ENCODE peak calls at places on chromosomes 4 and X, in seven cellular contexts. G is activated CD8-positive, alpha-beta memory T cell treated with anti-CD3 and anti-CD28 coated beads for 48 hours; I is A673; E is NCI-H460; O is Kasumi-1; A is Caki2; D is stimulated activated CD8-positive, alpha-beta memory T cell treated with anti-CD3 and anti-CD28 coated beads, Interleukin-7, amount 100 ng/mL, for 1 hour. V is an unnamed sample.

GRCh38 chrX:136525738-136526606 is 6.0 kb upstream of the VGLL1 start:
- DNase-seq in G (no peak), I (peak), D (no peak), E (no peak), A (peak), O (peak), V (no peak)

GRCh38 chr4:3313556-3314228 is 20.9 kb downstream of the RGS12 start:
- DNase-seq in D (no peak), O (no peak), I (no peak), G (no peak), E (no peak), A (no peak), V (no peak)

GRCh38 chrX:53261573-53261972 is 19.8 kb downstream of the IQSEC2 start:
- DNase-seq in E (no peak), O (peak), D (no peak), A (no peak), I (no peak), G (no peak), V (no peak)

GRCh38 chrX:144259054-144259453 is 375.2 kb downstream of the UBE2NL start:
- DNase-seq in I (no peak), G (no peak), O (no peak), D (no peak), A (no peak), E (no peak), V (no peak)

GRCh38 chrX:10769696-10770619 is 149.6 kb upstream of the MID1 start:
- DNase-seq in A (peak), E (peak), D (no peak), G (no peak), I (peak), O (no peak), V (peak)

GRCh38 chrX:150365051-150365952 is 2.2 kb downstream of the MAMLD1 start:
- DNase-seq in G (no peak), A (peak), D (peak), I (peak), E (peak), O (peak), V (peak)

GRCh38 chrX:12304261-12304660 is 166.0 kb downstream of the FRMPD4 start:
- DNase-seq in O (no peak), I (peak), A (no peak), G (no peak), D (no peak), E (peak), V (peak)

GRCh38 chr4:110837896-110838450 is 215.1 kb upstream of the PITX2 start:
- DNase-seq in E (no peak), G (no peak), O (no peak), D (no peak), I (no peak), A (no peak), V (peak)

GRCh38 chr4:15011166-15011565 is 8.9 kb downstream of the CPEB2 start:
- DNase-seq in D (no peak), A (no peak), E (no peak), G (no peak), O (no peak), I (no peak), V (no peak)

GRCh38 chrX:85941275-85941674 is 106.1 kb downstream of the CHM start:
- DNase-seq in A (no peak), D (no peak), E (no peak), G (no peak), I (no peak), O (no peak), V (no peak)

GRCh38 chr4:68724922-68725321 is 54.5 kb upstream of the UGT2B15 start:
- DNase-seq in E (no peak), O (no peak), G (no peak), A (no peak), I (no peak), D (no peak), V (no peak)

GRCh38 chr4:151659631-151660030 is 101.2 kb downstream of the GATB start:
- DNase-seq in A (no peak), D (no peak), E (no peak), O (no peak), I (no peak), G (no peak), V (no peak)

GRCh38 chr4:102525099-102525498 is 23.9 kb downstream of the NFKB1 start:
- DNase-seq in D (no peak), A (no peak), O (peak), E (no peak), G (no peak), I (no peak), V (no peak)

GRCh38 chr4:35963383-35963782 is 280.9 kb downstream of the ARAP2 start:
- DNase-seq in O (no peak), G (no peak), A (no peak), I (no peak), D (no peak), E (no peak), V (no peak)

GRCh38 chr4:76200771-76201224 is 12.8 kb downstream of the SCARB2 start:
- DNase-seq in I (no peak), E (no peak), A (no peak), D (no peak), O (peak), G (no peak), V (no peak)

GRCh38 chrX:140712413-140713173 is 3.0 kb downstream of the LINC00632 start:
- DNase-seq in E (peak), A (peak), O (peak), G (no peak), I (peak), D (peak), V (peak)

GRCh38 chr4:28436191-28437080 is 1575.8 kb downstream of the STIM2 start:
- DNase-seq in O (no peak), D (no peak), G (no peak), I (no peak), A (no peak), E (no peak), V (no peak)

GRCh38 chr4:99822734-99823133 is 6.1 kb downstream of the DAPP1 start:
- DNase-seq in D (no peak), I (no peak), E (no peak), A (no peak), G (no peak), O (no peak), V (no peak)

GRCh38 chrX:12494400-12495138 is 296.6 kb upstream of the PRPS2 start:
- DNase-seq in E (no peak), I (no peak), D (no peak), G (no peak), A (no peak), O (no peak), V (no peak)

GRCh38 chr4:70008771-70009170 is 13.0 kb downstream of the STATH start:
- DNase-seq in I (no peak), G (no peak), E (no peak), O (no peak), D (no peak), A (no peak), V (no peak)

GRCh38 chr4:52059372-52059771 is 8.3 kb downstream of the SPATA18 start:
- DNase-seq in I (peak), A (no peak), O (peak), D (no peak), G (no peak), E (no peak), V (no peak)

GRCh38 chr4:41146716-41147506 is 67.4 kb downstream of the APBB2 start:
- DNase-seq in I (no peak), O (no peak), E (no peak), A (no peak), G (no peak), D (no peak), V (peak)

GRCh38 chrX:49309401-49309981 is 6.0 kb downstream of the GAGE10 start:
- DNase-seq in O (no peak), D (no peak), A (no peak), E (no peak), I (no peak), G (no peak), V (peak)

GRCh38 chrX:25015486-25016360 is at the start of gene ARX:
- DNase-seq in O (no peak), D (no peak), G (no peak), I (peak), A (peak), E (peak), V (peak)

GRCh38 chr4:140085924-140086323 is 68.1 kb downstream of the MAML3 start:
- DNase-seq in A (no peak), D (no peak), E (no peak), O (no peak), G (no peak), I (no peak), V (no peak)

GRCh38 chr4:176149680-176150079 is 45.7 kb downstream of the SPATA4 start:
- DNase-seq in O (no peak), D (no peak), G (no peak), I (no peak), E (no peak), A (no peak), V (no peak)

GRCh38 chrX:18833071-18833731 is 125.8 kb downstream of the PPEF1 start:
- DNase-seq in I (no peak), E (no peak), A (no peak), O (no peak), G (no peak), D (no peak), V (no peak)

GRCh38 chr4:188297873-188298272 is 158.6 kb downstream of the TRIML1 start:
- DNase-seq in G (no peak), E (no peak), O (no peak), I (no peak), A (no peak), D (no peak), V (no peak)

GRCh38 chrX:53287493-53288138 is 6.2 kb upstream of the IQSEC2 start:
- DNase-seq in G (no peak), D (no peak), A (peak), E (no peak), I (peak), O (peak), V (peak)

GRCh38 chr4:94532016-94532789 is 80.5 kb downstream of the PDLIM5 start:
- DNase-seq in I (peak), D (no peak), E (no peak), A (no peak), O (no peak), G (no peak), V (no peak)

GRCh38 chr4:38069271-38069760 is 109.1 kb downstream of the PTTG2 start:
- DNase-seq in I (no peak), A (no peak), O (no peak), D (no peak), G (no peak), E (peak), V (no peak)

GRCh38 chr4:48025005-48025404 is 8.4 kb downstream of the NIPAL1 start:
- DNase-seq in A (no peak), E (no peak), G (no peak), O (no peak), I (no peak), D (no peak), V (no peak)

GRCh38 chr4:77582716-77583115 is 22.9 kb upstream of the CXCL13 start:
- DNase-seq in G (no peak), I (no peak), A (no peak), O (no peak), E (no peak), D (no peak), V (no peak)

GRCh38 chrX:121106484-121107235 is 59.2 kb downstream of the GLUD2 start:
- DNase-seq in O (no peak), D (no peak), G (no peak), E (no peak), A (no peak), I (no peak), V (no peak)

GRCh38 chr4:170193496-170193895 is 103.7 kb upstream of the AADAT start:
- DNase-seq in A (no peak), D (no peak), E (no peak), I (no peak), G (no peak), O (no peak), V (no peak)

GRCh38 chr4:99087887-99088484 is 602 bp downstream of the ADH5 start:
- DNase-seq in D (no peak), E (peak), O (peak), I (peak), G (no peak), A (peak), V (peak)

GRCh38 chr4:150501019-150501727 is 80.8 kb upstream of the MAB21L2 start:
- DNase-seq in I (no peak), D (no peak), A (no peak), O (no peak), E (peak), G (no peak), V (no peak)

GRCh38 chr4:70505152-70505748 is 13.1 kb upstream of the AMTN start:
- DNase-seq in A (peak), D (peak), I (peak), E (peak), O (peak), G (peak), V (peak)

GRCh38 chr4:88138561-88138960 is 19.9 kb downstream of the ABCG2 start:
- DNase-seq in O (no peak), E (no peak), D (no peak), G (no peak), A (peak), I (no peak), V (no peak)